ENCODE peak calls at places on chromosomes 4 and X, in four cellular contexts. One of them, this sample, is unnamed. For H3K4me1, the result is how much of the 10 kb centered on the place peaks cover.

GRCh38 chr4:57926311-57926710 is 816.1 kb upstream of the IGFBP7 start:
- DNase-seq in CD8-positive, alpha-beta T cell: no peak
- DNase-seq in astrocyte: no peak
- DNase-seq in colonic mucosa: no peak
- DNase-seq in this sample: no peak

GRCh38 chrX:106599411-106599810 is 12.4 kb upstream of the RADX start:
- DNase-seq in CD8-positive, alpha-beta T cell: no peak
- DNase-seq in astrocyte: no peak
- DNase-seq in colonic mucosa: no peak
- DNase-seq in this sample: no peak

GRCh38 chr4:72390409-72390808 is 178.6 kb downstream of the ADAMTS3 start:
- DNase-seq in CD8-positive, alpha-beta T cell: no peak
- DNase-seq in astrocyte: peak
- DNase-seq in colonic mucosa: no peak
- DNase-seq in this sample: no peak

GRCh38 chr4:7068883-7069282 is 1.0 kb upstream of the GRPEL1 start:
- DNase-seq in CD8-positive, alpha-beta T cell: no peak
- DNase-seq in astrocyte: no peak
- DNase-seq in colonic mucosa: no peak
- DNase-seq in this sample: no peak

GRCh38 chrX:4091046-4091760 is 377.8 kb upstream of the PRKX start:
- DNase-seq in CD8-positive, alpha-beta T cell: no peak
- DNase-seq in astrocyte: no peak
- DNase-seq in colonic mucosa: no peak
- DNase-seq in this sample: no peak

GRCh38 chr4:186839122-186840037 is 115.7 kb upstream of the FAT1 start:
- DNase-seq in CD8-positive, alpha-beta T cell: no peak
- DNase-seq in astrocyte: peak
- DNase-seq in colonic mucosa: no peak
- DNase-seq in this sample: no peak

GRCh38 chr4:148961526-148961925 is 519.3 kb upstream of the NR3C2 start:
- DNase-seq in CD8-positive, alpha-beta T cell: no peak
- DNase-seq in astrocyte: no peak
- DNase-seq in colonic mucosa: no peak
- DNase-seq in this sample: no peak

GRCh38 chr4:128908735-128909134 is 99.2 kb downstream of the JADE1 start:
- DNase-seq in CD8-positive, alpha-beta T cell: no peak
- DNase-seq in astrocyte: no peak
- DNase-seq in colonic mucosa: no peak
- DNase-seq in this sample: no peak

GRCh38 chr4:94610140-94610539 is 147.6 kb upstream of the BMPR1B start:
- DNase-seq in CD8-positive, alpha-beta T cell: no peak
- DNase-seq in astrocyte: no peak
- DNase-seq in colonic mucosa: no peak
- DNase-seq in this sample: no peak

GRCh38 chr4:122329876-122330595 is 48.8 kb upstream of the ADAD1 start:
- DNase-seq in CD8-positive, alpha-beta T cell: no peak
- DNase-seq in astrocyte: peak
- DNase-seq in colonic mucosa: no peak
- DNase-seq in this sample: no peak

GRCh38 chr4:99447079-99447478 is 11.9 kb upstream of the ADH7 start:
- DNase-seq in CD8-positive, alpha-beta T cell: no peak
- DNase-seq in astrocyte: peak
- DNase-seq in colonic mucosa: no peak
- DNase-seq in this sample: no peak

GRCh38 chr4:99657801-99658200 is at the start of gene C4orf54:
- DNase-seq in CD8-positive, alpha-beta T cell: no peak
- DNase-seq in astrocyte: peak
- DNase-seq in colonic mucosa: no peak
- DNase-seq in this sample: no peak

GRCh38 chrX:156008915-156009314 is 11.4 kb downstream of the IL9R start:
- DNase-seq in CD8-positive, alpha-beta T cell: no peak
- DNase-seq in astrocyte: no peak
- DNase-seq in colonic mucosa: no peak
- DNase-seq in this sample: no peak

GRCh38 chr4:6840062-6840976 is 57.8 kb downstream of the KIAA0232 start:
- DNase-seq in CD8-positive, alpha-beta T cell: no peak
- DNase-seq in astrocyte: peak
- DNase-seq in colonic mucosa: no peak
- DNase-seq in this sample: no peak

GRCh38 chrX:109270580-109271484 is 211.1 kb downstream of the GUCY2F start:
- DNase-seq in CD8-positive, alpha-beta T cell: no peak
- DNase-seq in astrocyte: peak
- DNase-seq in colonic mucosa: no peak
- DNase-seq in this sample: peak

GRCh38 chr4:56655209-56655626 is 25.9 kb downstream of the HOPX start:
- DNase-seq in CD8-positive, alpha-beta T cell: no peak
- DNase-seq in astrocyte: peak
- DNase-seq in colonic mucosa: no peak
- DNase-seq in this sample: no peak

GRCh38 chr4:152000518-152000917 is 239.7 kb upstream of the GATB start:
- DNase-seq in CD8-positive, alpha-beta T cell: no peak
- DNase-seq in astrocyte: no peak
- DNase-seq in colonic mucosa: no peak
- DNase-seq in this sample: no peak

GRCh38 chr4:53763813-53764597 is 172.7 kb upstream of the LNX1 start:
- DNase-seq in CD8-positive, alpha-beta T cell: no peak
- DNase-seq in astrocyte: peak
- DNase-seq in colonic mucosa: no peak
- DNase-seq in this sample: no peak
- TF ChIP-seq CTCF in CD8-positive, alpha-beta T cell: no peak
- TF ChIP-seq CTCF in astrocyte: no peak
- TF ChIP-seq CTCF in colonic mucosa: no peak
- TF ChIP-seq CTCF in this sample: no peak

GRCh38 chr4:74109116-74109791 is 10.3 kb upstream of the CXCL2 start:
- DNase-seq in CD8-positive, alpha-beta T cell: no peak
- DNase-seq in astrocyte: peak
- DNase-seq in colonic mucosa: peak
- DNase-seq in this sample: no peak
- H3K4me1 ChIP-seq in CD8-positive, alpha-beta T cell: under half
- H3K4me1 ChIP-seq in astrocyte: under half
- H3K4me1 ChIP-seq in colonic mucosa: under half
- H3K4me1 ChIP-seq in this sample: under half

GRCh38 chr4:44447563-44448504 is 775 bp downstream of the KCTD8 start:
- DNase-seq in CD8-positive, alpha-beta T cell: no peak
- DNase-seq in astrocyte: peak
- DNase-seq in colonic mucosa: peak
- DNase-seq in this sample: peak

GRCh38 chr4:44448548-44449443 is at the start of gene KCTD8:
- DNase-seq in CD8-positive, alpha-beta T cell: no peak
- DNase-seq in astrocyte: peak
- DNase-seq in colonic mucosa: peak
- DNase-seq in this sample: peak

GRCh38 chr4:44446191-44446590 is 2.4 kb downstream of the KCTD8 start:
- DNase-seq in CD8-positive, alpha-beta T cell: no peak
- DNase-seq in astrocyte: no peak
- DNase-seq in colonic mucosa: no peak
- DNase-seq in this sample: no peak

DNA sequence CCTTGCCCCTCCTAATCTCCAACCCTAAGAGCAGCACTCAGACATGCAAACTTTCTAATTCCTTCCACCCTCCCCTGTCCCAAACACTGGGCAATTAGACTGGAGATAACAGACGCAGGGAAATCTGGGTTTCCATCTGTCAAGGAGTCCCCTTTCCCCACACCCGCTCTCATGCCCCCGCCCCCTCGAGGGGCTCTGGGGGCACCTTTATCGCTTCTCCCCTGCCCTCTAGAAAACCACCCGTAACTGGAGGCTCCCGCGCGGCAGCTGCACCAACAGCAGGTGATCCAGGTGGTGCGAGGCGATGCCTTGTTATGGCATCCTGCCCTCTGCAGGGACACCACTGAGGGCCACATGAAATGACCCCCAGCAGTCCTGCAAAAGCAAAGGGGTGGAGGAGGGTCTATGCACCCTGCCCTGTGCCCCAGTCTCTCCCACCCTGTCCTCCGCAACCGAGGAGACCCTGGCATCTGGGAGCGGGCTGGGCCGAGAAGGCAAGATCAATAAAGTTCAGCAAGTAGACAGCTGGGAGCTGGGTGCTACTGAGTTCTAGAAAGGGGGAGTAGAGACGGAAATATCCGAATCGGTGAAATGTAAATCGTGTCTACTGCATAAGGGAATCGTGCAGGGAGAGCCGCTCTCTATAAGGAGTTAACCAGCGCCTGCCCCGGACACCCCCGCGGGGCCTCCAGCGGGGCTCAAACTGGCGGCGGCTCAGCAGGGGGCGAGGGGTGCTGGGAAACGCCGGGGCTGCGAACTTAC is 1.6 kb downstream of the KCTD8 start:
- DNase-seq in CD8-positive, alpha-beta T cell: no peak
- DNase-seq in astrocyte: no peak
- DNase-seq in colonic mucosa: peak
- DNase-seq in this sample: no peak
- H3K4me3 ChIP-seq in CD8-positive, alpha-beta T cell: no peak
- H3K4me3 ChIP-seq in astrocyte: peak
- H3K4me3 ChIP-seq in colonic mucosa: peak
- H3K4me3 ChIP-seq in this sample: peak

GRCh38 chr4:144872508-144873293 is 225.3 kb downstream of the ANAPC10 start:
- DNase-seq in CD8-positive, alpha-beta T cell: no peak
- DNase-seq in astrocyte: peak
- DNase-seq in colonic mucosa: peak
- DNase-seq in this sample: no peak

GRCh38 chr4:144868309-144868708 is 222.4 kb downstream of the HHIP start:
- DNase-seq in CD8-positive, alpha-beta T cell: no peak
- DNase-seq in astrocyte: no peak
- DNase-seq in colonic mucosa: no peak
- DNase-seq in this sample: no peak

DNA sequence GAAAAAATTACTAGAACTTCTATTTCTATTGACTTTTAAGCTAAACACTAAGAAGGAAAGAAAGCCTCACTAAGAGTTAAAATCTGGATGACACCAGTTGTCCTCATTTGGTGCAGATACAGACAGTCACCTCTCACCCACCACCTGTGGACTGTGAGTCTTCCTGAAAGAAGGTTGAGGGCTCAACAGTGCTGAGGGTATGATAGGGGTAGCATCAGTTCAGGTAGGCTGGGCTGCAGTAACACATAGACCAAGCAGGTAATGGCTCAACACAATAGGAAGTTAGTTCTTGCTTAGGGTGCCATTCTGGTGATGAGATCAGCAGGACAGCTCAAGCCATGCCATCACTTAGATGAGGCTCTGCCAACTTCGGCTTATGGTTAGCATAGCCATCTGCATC is 224.4 kb downstream of the ANAPC10 start:
- DNase-seq in CD8-positive, alpha-beta T cell: no peak
- DNase-seq in astrocyte: no peak
- DNase-seq in colonic mucosa: no peak
- DNase-seq in this sample: no peak
- TF ChIP-seq CTCF in CD8-positive, alpha-beta T cell: no peak
- TF ChIP-seq CTCF in astrocyte: no peak
- TF ChIP-seq CTCF in colonic mucosa: no peak
- TF ChIP-seq CTCF in this sample: no peak